ENCODE peak calls at places on chromosomes 7 and 10, in six cellular contexts. T is Right ventricle myocardium superior; E is stimulated activated CD8-positive, alpha-beta memory T cell treated with anti-CD3 and anti-CD28 coated beads, Interleukin-4, amount 100 ng/mL, for 4 hours; R is GM12891; P is left cardiac atrium; N is occipital lobe. Z is an unnamed sample.
A peak's percentile ranks its signal among the peaks of the same experiment; 100 is the strongest.

GRCh38 chr7:41685684-41686083 is 17.2 kb downstream of the INHBA start:
- DNase-seq in T (no peak), E (no peak), R (no peak), P (no peak), N (no peak), Z (no peak)

GRCh38 chr10:91410638-91411367 is 659 bp downstream of the HECTD2 start:
- DNase-seq in T (no peak), E (no peak), R (no peak), P (peak; percentile 24), N (no peak), Z (no peak)

GRCh38 chr10:110444009-110444347 is 53.7 kb upstream of the DUSP5 start:
- DNase-seq in T (peak; percentile 66), E (no peak), R (no peak), P (peak; percentile 58), N (no peak), Z (no peak)

GRCh38 chr10:124653811-124654651 is 90.1 kb downstream of the FAM53B start:
- DNase-seq in T (peak; percentile 62), E (no peak), R (no peak), P (no peak), N (no peak), Z (no peak)

GRCh38 chr7:128763541-128763940 is 12.1 kb downstream of the OPN1SW start:
- DNase-seq in T (no peak), E (no peak), R (no peak), P (no peak), N (no peak), Z (no peak)

GRCh38 chr10:121598261-121599249 is at the start of gene FGFR2:
- DNase-seq in T (peak; percentile 82), E (no peak), R (peak; percentile 61), P (peak; percentile 82), N (peak; percentile 59), Z (no peak)

GRCh38 chr10:130188195-130189175 is 52.3 kb downstream of the GLRX3 start:
- DNase-seq in T (no peak), E (no peak), R (no peak), P (no peak), N (no peak), Z (no peak)

GRCh38 chr7:11742496-11742895 is 89.5 kb downstream of the THSD7A start:
- DNase-seq in T (no peak), E (no peak), R (no peak), P (no peak), N (no peak), Z (no peak)

GRCh38 chr10:53140516-53140915 is 367.9 kb upstream of the MBL2 start:
- DNase-seq in T (no peak), E (no peak), R (no peak), P (no peak), N (no peak), Z (no peak)

GRCh38 chr10:12902135-12902572 is 99.4 kb downstream of the CCDC3 start:
- DNase-seq in T (no peak), E (peak; percentile 15), R (peak; percentile 46), P (peak; percentile 66), N (peak; percentile 7), Z (peak; percentile 30)

GRCh38 chr10:58318346-58318745 is 16.5 kb upstream of the UBE2D1 start:
- DNase-seq in T (no peak), E (no peak), R (no peak), P (no peak), N (no peak), Z (no peak)

GRCh38 chr10:72276421-72277339 is 3.0 kb downstream of the DDIT4 start:
- DNase-seq in T (no peak), E (no peak), R (no peak), P (no peak), N (no peak), Z (no peak)

GRCh38 chr7:139772837-139773236 is 5.0 kb downstream of the HIPK2 start:
- DNase-seq in T (no peak), E (no peak), R (no peak), P (no peak), N (no peak), Z (no peak)

GRCh38 chr10:84525120-84525806 is 196.9 kb downstream of the CCSER2 start:
- DNase-seq in T (no peak), E (no peak), R (no peak), P (no peak), N (no peak), Z (no peak)

GRCh38 chr7:44145969-44146897 is 5.1 kb upstream of the MYL7 start:
- DNase-seq in T (peak; percentile 90), E (peak; percentile 35), R (peak; percentile 79), P (peak; percentile 90), N (peak; percentile 54), Z (peak; percentile 20)

GRCh38 chr7:152367170-152367569 is 68.6 kb downstream of the KMT2C start:
- DNase-seq in T (no peak), E (no peak), R (no peak), P (no peak), N (no peak), Z (no peak)